ENCODE peak calls at places on chromosomes 4 and X, in six cellular contexts. V is SK-N-SH, O is IMR-90, C is A549, Y is K562, M is HepG2. P is an unnamed sample.

GRCh38 chr4:185304944-185305690 is 90.6 kb downstream of the LRP2BP start:
- DNase-seq in V (peak), O (peak), C (no peak), Y (no peak), M (peak), P (peak)

GRCh38 chr4:156575430-156576073 is 396.0 kb downstream of the PDGFC start:
- DNase-seq in V (no peak), O (no peak), C (no peak), Y (no peak), M (no peak), P (no peak)

GRCh38 chrX:23828894-23829293 is 45.9 kb downstream of the SAT1 start:
- DNase-seq in V (no peak), O (peak), C (no peak), Y (no peak), M (no peak), P (no peak)

GRCh38 chr4:70838400-70838971 is 1.2 kb downstream of the GRSF1 start:
- DNase-seq in V (peak), O (peak), C (peak), Y (no peak), M (no peak), P (no peak)

GRCh38 chr4:188002346-188002745 is 6.8 kb downstream of the ZFP42 start:
- DNase-seq in V (no peak), O (peak), C (no peak), Y (no peak), M (no peak), P (no peak)

GRCh38 chrX:49266536-49267445 is 2.3 kb upstream of the FOXP3 start:
- DNase-seq in V (no peak), O (no peak), C (no peak), Y (no peak), M (no peak), P (no peak)

GRCh38 chrX:111519215-111519614 is 7.8 kb downstream of the SERTM2 start:
- DNase-seq in V (peak), O (peak), C (no peak), Y (no peak), M (no peak), P (no peak)

GRCh38 chrX:87728024-87728423 is 210.4 kb downstream of the KLHL4 start:
- DNase-seq in V (no peak), O (no peak), C (no peak), Y (peak), M (no peak), P (no peak)

GRCh38 chr4:172515266-172515879 is 653.2 kb upstream of the GALNT7 start:
- DNase-seq in V (no peak), O (peak), C (no peak), Y (no peak), M (no peak), P (no peak)

GRCh38 chr4:80268081-80268823 is 1.8 kb downstream of the FGF5 start:
- DNase-seq in V (peak), O (peak), C (no peak), Y (no peak), M (no peak), P (no peak)

GRCh38 chrX:16484338-16484737 is 165.6 kb upstream of the S100G start:
- DNase-seq in V (no peak), O (peak), C (no peak), Y (no peak), M (no peak), P (no peak)

GRCh38 chr4:83248486-83248885 is 36.1 kb downstream of the COQ2 start:
- DNase-seq in V (no peak), O (peak), C (no peak), Y (no peak), M (no peak), P (no peak)

GRCh38 chrX:49077941-49078340 is 1.7 kb downstream of the WDR45 start:
- DNase-seq in V (no peak), O (no peak), C (no peak), Y (no peak), M (no peak), P (no peak)

GRCh38 chrX:135340827-135341226 is 31.5 kb downstream of the ETDC start:
- DNase-seq in V (peak), O (peak), C (no peak), Y (no peak), M (no peak), P (no peak)

GRCh38 chrX:12779534-12779933 is 11.7 kb upstream of the PRPS2 start:
- DNase-seq in V (no peak), O (no peak), C (peak), Y (no peak), M (peak), P (no peak)

GRCh38 chrX:140821280-140821679 is 111.7 kb downstream of the LINC00632 start:
- DNase-seq in V (no peak), O (no peak), C (no peak), Y (no peak), M (no peak), P (no peak)

GRCh38 chr4:71907782-71908181 is 123.9 kb upstream of the GC start:
- DNase-seq in V (no peak), O (no peak), C (no peak), Y (no peak), M (no peak), P (no peak)

GRCh38 chr4:15488658-15489470 is 19.2 kb downstream of the CC2D2A start:
- DNase-seq in V (no peak), O (peak), C (no peak), Y (no peak), M (no peak), P (no peak)

GRCh38 chrX:5399403-5399802 is 829.3 kb downstream of the NLGN4X start:
- DNase-seq in V (no peak), O (no peak), C (no peak), Y (no peak), M (no peak), P (no peak)

GRCh38 chr4:17165256-17165655 is 266.8 kb upstream of the LDB2 start:
- DNase-seq in V (no peak), O (peak), C (no peak), Y (no peak), M (no peak), P (no peak)

GRCh38 chrX:50863471-50863870 is 47.1 kb upstream of the BMP15 start:
- DNase-seq in V (no peak), O (no peak), C (no peak), Y (no peak), M (no peak), P (no peak)

GRCh38 chr4:138275946-138276621 is 33.9 kb upstream of the SLC7A11 start:
- DNase-seq in V (no peak), O (peak), C (peak), Y (no peak), M (no peak), P (no peak)

GRCh38 chr4:15130441-15130840 is 128.2 kb downstream of the CPEB2 start:
- DNase-seq in V (no peak), O (no peak), C (no peak), Y (no peak), M (no peak), P (no peak)

GRCh38 chrX:103343105-103343504 is 13.1 kb downstream of the TCEAL7 start:
- DNase-seq in V (peak), O (peak), C (peak), Y (peak), M (no peak), P (no peak)

GRCh38 chrX:153580700-153581386 is 18.1 kb downstream of the CCNQ start:
- DNase-seq in V (no peak), O (no peak), C (no peak), Y (peak), M (peak), P (no peak)

GRCh38 chr4:119659576-119659975 is 31.0 kb upstream of the PDE5A start:
- DNase-seq in V (no peak), O (peak), C (no peak), Y (no peak), M (peak), P (no peak)

GRCh38 chr4:176238819-176239218 is 30.2 kb downstream of the ASB5 start:
- DNase-seq in V (no peak), O (peak), C (no peak), Y (no peak), M (no peak), P (no peak)

GRCh38 chr4:98482847-98483806 is 175.3 kb downstream of the TSPAN5 start:
- DNase-seq in V (no peak), O (peak), C (peak), Y (no peak), M (peak), P (peak)

GRCh38 chr4:117378942-117379341 is 293.6 kb upstream of the TRAM1L1 start:
- DNase-seq in V (no peak), O (no peak), C (no peak), Y (no peak), M (no peak), P (no peak)

GRCh38 chr4:97866821-97867556 is 276.3 kb downstream of the STPG2 start:
- DNase-seq in V (no peak), O (no peak), C (no peak), Y (no peak), M (no peak), P (no peak)

GRCh38 chr4:139903845-139904244 is 238.2 kb downstream of the MGST2 start:
- DNase-seq in V (no peak), O (peak), C (no peak), Y (no peak), M (no peak), P (no peak)

GRCh38 chr4:55038176-55038890 is 87.1 kb downstream of the KDR start:
- DNase-seq in V (no peak), O (no peak), C (no peak), Y (no peak), M (no peak), P (no peak)

GRCh38 chrX:118519411-118520205 is 24.0 kb downstream of the DOCK11 start:
- DNase-seq in V (no peak), O (peak), C (no peak), Y (no peak), M (no peak), P (no peak)

GRCh38 chr4:28010543-28011235 is 1150.0 kb downstream of the STIM2 start:
- DNase-seq in V (no peak), O (peak), C (no peak), Y (no peak), M (no peak), P (no peak)

GRCh38 chr4:25351777-25352421 is 25.2 kb upstream of the ANAPC4 start:
- DNase-seq in V (no peak), O (peak), C (no peak), Y (no peak), M (no peak), P (no peak)

GRCh38 chrX:153924149-153924861 is 1.8 kb downstream of the ARHGAP4 start:
- DNase-seq in V (no peak), O (peak), C (peak), Y (no peak), M (peak), P (no peak)

DNA sequence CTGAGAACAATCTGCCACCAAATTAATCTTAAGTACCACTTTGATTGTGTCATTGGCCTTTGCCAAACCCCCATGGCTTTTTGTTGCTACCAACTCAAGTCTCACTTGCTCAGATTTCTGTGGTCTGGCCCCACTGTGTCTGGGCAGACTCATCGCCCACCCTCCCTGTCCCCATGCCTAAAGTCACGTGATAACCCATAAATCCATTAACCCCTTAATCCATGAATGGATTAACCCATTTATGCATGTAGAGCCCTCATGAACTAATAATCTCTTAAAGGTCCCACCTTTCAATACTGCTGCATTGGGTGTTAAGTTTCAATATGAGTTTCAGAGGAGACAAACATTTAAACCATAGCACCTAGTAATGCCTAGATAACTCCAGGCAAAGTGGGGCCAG is 78.5 kb upstream of the BLTP1 start:
- DNase-seq in V (no peak), O (no peak), C (no peak), Y (no peak), M (no peak), P (no peak)
- TF ChIP-seq SMC3 in V (no peak), O (no peak), C (no peak), Y (no peak), M (no peak), P (no peak)

DNA sequence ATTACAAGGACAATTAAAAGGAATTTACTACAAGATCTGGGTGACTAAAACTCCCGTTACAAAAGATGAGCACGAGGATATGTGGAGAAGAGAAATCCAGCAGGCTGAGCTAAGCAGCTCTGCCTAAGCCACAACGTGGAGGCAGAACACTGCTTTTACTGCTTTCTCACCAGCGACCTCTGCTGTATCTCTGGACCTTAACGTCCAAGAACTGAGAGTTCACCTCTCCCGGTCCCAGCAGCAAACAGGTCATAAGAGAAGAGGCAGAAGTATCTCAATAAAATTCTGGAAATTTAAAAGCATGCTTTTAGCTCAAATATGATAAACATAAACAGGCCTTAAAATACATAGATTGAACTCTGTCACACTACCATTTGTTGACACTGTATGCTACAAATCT is 81.0 kb downstream of the ADGRA3 start:
- DNase-seq in V (peak), O (peak), C (no peak), Y (peak), M (peak), P (no peak)
- TF ChIP-seq SMC3 in V (peak), O (peak), C (peak), Y (no peak), M (peak), P (peak)

GRCh38 chr4:152072001-152072485 is 311.2 kb upstream of the GATB start:
- DNase-seq in V (no peak), O (peak), C (no peak), Y (no peak), M (no peak), P (no peak)
- TF ChIP-seq SMC3 in V (no peak), O (no peak), C (no peak), Y (no peak), M (no peak), P (no peak)

DNA sequence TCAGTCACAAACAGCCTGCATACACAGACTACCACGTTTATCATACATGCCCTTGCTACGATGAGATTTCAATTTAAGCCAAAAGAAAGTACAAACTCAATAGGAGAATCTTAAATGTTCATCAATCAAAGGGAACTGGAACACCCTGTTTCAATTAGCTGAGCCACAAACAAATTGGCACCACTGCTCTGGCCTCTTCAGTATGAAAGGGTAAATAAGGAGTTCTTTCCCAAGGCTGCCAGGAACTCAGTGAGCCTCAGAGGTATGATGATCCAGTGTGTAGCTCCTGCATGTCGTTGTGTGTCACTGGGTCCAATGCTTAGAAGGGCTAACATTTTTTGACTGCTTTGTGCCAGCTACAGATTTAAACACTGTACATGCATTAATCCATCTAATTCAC is 5.4 kb downstream of the RNF150 start:
- DNase-seq in V (no peak), O (no peak), C (no peak), Y (no peak), M (no peak), P (no peak)
- TF ChIP-seq SMC3 in V (no peak), O (no peak), C (no peak), Y (no peak), M (no peak), P (no peak)

GRCh38 chr4:167721574-167721973 is 370.8 kb upstream of the ANXA10 start:
- DNase-seq in V (no peak), O (no peak), C (peak), Y (no peak), M (no peak), P (no peak)
- TF ChIP-seq SMC3 in V (no peak), O (no peak), C (no peak), Y (no peak), M (no peak), P (no peak)

GRCh38 chrX:40213092-40213491 is 115.3 kb upstream of the BCOR start:
- DNase-seq in V (no peak), O (no peak), C (no peak), Y (no peak), M (no peak), P (no peak)
- TF ChIP-seq SMC3 in V (no peak), O (no peak), C (no peak), Y (no peak), M (no peak), P (no peak)

GRCh38 chr4:3287271-3287971 is 5.4 kb upstream of the RGS12 start:
- DNase-seq in V (no peak), O (no peak), C (no peak), Y (no peak), M (no peak), P (no peak)

GRCh38 chr4:3287972-3288570 is 4.8 kb upstream of the RGS12 start:
- DNase-seq in V (no peak), O (no peak), C (no peak), Y (no peak), M (no peak), P (no peak)

GRCh38 chr4:3285558-3286334 is 7.1 kb upstream of the RGS12 start:
- DNase-seq in V (peak), O (peak), C (no peak), Y (no peak), M (peak), P (no peak)

GRCh38 chr4:3284734-3285557 is 7.9 kb upstream of the RGS12 start:
- DNase-seq in V (no peak), O (no peak), C (no peak), Y (no peak), M (no peak), P (no peak)

DNA sequence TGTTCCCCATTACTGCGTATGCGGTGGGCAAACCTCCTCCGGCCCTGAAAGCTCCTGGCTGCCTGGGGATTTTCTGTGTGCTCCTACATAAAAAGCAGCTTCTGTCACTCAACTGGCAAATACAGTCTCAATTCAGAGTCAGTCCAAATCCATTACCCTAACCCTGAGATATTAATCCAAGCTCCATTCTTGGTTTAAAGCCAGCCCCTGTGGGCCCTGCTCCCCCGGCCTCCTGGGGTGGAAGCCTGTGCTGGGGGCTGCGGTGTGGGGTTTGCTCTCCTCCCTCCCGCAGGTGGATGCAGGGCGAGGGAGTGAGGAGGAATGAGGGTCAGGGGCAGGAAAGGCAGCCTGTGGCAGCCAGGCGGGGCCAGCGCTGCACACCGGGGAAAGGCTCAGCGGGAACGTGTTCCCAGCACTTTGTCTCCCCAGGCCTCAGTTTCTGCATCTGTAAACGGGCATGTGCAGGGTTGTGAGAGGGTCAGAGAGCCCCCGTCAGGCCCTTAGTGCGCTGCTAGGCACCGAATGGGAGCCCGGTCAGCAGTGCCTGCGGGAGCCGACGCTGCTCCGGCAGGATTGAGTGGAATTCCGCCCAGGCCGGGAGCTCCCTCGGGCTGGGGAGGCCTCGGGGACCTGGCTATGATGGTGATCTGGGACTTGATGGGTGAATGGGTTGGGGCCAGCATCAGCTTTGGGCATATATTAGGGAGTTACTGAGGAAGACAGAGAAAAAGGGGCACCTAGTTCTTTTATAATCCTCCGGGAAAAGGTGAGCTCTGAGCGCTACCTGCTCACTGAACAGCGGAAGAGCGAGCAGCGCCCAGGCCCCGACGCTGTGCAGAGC is 6.3 kb upstream of the RGS12 start:
- DNase-seq in V (no peak), O (no peak), C (no peak), Y (no peak), M (no peak), P (peak)
- TF ChIP-seq SMC3 in V (no peak), O (no peak), C (no peak), Y (no peak), M (no peak), P (peak)

DNA sequence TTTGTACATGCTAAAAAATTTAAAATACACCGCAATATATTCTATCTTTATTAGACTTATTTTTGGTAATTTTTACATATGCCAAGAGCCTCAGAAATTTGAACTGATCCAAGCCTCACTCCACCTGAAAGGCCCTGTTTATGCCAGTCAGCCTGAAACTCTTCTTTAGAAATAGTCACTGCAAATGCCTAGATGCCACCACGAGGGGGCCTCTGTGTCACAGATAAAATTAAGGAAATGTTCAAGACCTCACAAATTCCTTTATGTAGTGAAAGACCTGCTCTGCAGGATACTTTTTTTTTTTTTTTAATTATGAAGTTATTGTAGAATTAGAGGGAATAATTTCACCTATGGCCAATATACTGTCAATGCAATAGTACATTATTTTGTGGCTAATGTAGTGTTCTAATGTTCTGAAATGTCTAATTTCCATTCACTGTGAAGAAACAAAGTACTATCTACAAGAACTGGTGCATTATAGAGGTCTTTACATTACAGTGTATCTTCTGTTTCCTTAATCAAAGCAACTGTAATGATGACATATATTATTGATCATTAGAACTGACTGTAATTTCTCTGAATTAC is 69.8 kb downstream of the DTHD1 start:
- DNase-seq in V (peak), O (peak), C (peak), Y (peak), M (peak), P (peak)
- TF ChIP-seq SMC3 in V (peak), O (peak), C (peak), Y (peak), M (peak), P (peak)

GRCh38 chr4:6520051-6520450 is 47.6 kb upstream of the PPP2R2C start:
- DNase-seq in V (no peak), O (no peak), C (no peak), Y (no peak), M (no peak), P (no peak)
- TF ChIP-seq SMC3 in V (no peak), O (no peak), C (no peak), Y (no peak), M (no peak), P (no peak)

GRCh38 chr4:21953653-21954052 is 5.1 kb upstream of the KCNIP4 start:
- DNase-seq in V (no peak), O (no peak), C (no peak), Y (no peak), M (no peak), P (no peak)
- TF ChIP-seq SMC3 in V (no peak), O (no peak), C (no peak), Y (no peak), M (no peak), P (no peak)